ENCODE peak calls at places on chromosomes 3 and 15, in nine cellular contexts. C is CD8-positive, alpha-beta memory T cell; U is BE2C; H is mucosa of descending colon; P is HCT116; M is right atrium auricular region; J is cardiac muscle cell; D is fibroblast of lung; V is IMR-90. W is an unnamed sample.

GRCh38 chr15:99275061-99275460 is 23.8 kb downstream of the LRRC28 start:
- DNase-seq in M (no peak), J (no peak), V (no peak), P (no peak), C (no peak), D (no peak), U (no peak), H (no peak), W (no peak)

GRCh38 chr3:76138921-76139320 is 353.6 kb upstream of the ZNF717 start:
- DNase-seq in V (peak; percentile 2), P (no peak), M (no peak), C (no peak), D (no peak), J (no peak), H (no peak), U (no peak), W (no peak)

GRCh38 chr15:74396445-74397238 is 29.2 kb upstream of the CYP11A1 start:
- DNase-seq in U (no peak), P (peak; percentile 89), C (no peak), J (no peak), H (peak; percentile 18), M (no peak), V (peak; percentile 89), D (peak; percentile 33), W (peak; percentile 99)

GRCh38 chr3:72259755-72260589 is 475.0 kb upstream of the PROK2 start:
- DNase-seq in D (no peak), U (no peak), J (no peak), P (no peak), H (no peak), C (no peak), V (no peak), M (no peak), W (peak; percentile 7)

GRCh38 chr3:188914556-188914955 is 257.2 kb upstream of the TPRG1 start:
- DNase-seq in V (peak; percentile 89), M (no peak), C (no peak), U (no peak), H (no peak), D (peak; percentile 74), P (no peak), J (peak; percentile 41), W (peak; percentile 33)

GRCh38 chr3:65483475-65483874 is 555.2 kb downstream of the MAGI1 start:
- DNase-seq in D (peak; percentile 8), M (peak; percentile 65), P (no peak), V (no peak), J (peak; percentile 70), U (no peak), C (no peak), H (peak; percentile 68), W (peak; percentile 89)

GRCh38 chr15:92527197-92527596 is 128.4 kb downstream of the FAM174B start:
- DNase-seq in C (no peak), J (peak; percentile 22), P (no peak), U (no peak), V (no peak), D (peak; percentile 24), M (no peak), H (no peak), W (no peak)

GRCh38 chr3:16071246-16071645 is 103.2 kb upstream of the GALNT15 start:
- DNase-seq in U (no peak), J (no peak), V (no peak), P (no peak), H (peak; percentile 35), C (no peak), M (no peak), D (no peak), W (peak; percentile 47)

GRCh38 chr3:128296469-128297251 is 143.4 kb downstream of the EEFSEC start:
- DNase-seq in J (no peak), P (no peak), U (no peak), V (no peak), M (peak; percentile 56), D (no peak), H (no peak), C (no peak), W (no peak)

GRCh38 chr15:42068601-42069000 is 25.8 kb downstream of the PLA2G4D start:
- DNase-seq in H (no peak), J (no peak), U (no peak), P (no peak), M (no peak), D (no peak), V (no peak), C (no peak), W (no peak)

GRCh38 chr3:190105876-190106275 is 14.8 kb downstream of the P3H2 start:
- DNase-seq in V (no peak), H (no peak), D (no peak), M (no peak), J (peak; percentile 50), U (no peak), P (no peak), C (no peak), W (no peak)

GRCh38 chr3:129723558-129724324 is 117.3 kb upstream of the PLXND1 start:
- DNase-seq in M (peak; percentile 83), V (peak; percentile 89), C (no peak), H (peak; percentile 25), P (no peak), J (peak; percentile 94), D (peak; percentile 93), U (no peak), W (peak; percentile 93)

GRCh38 chr3:134197681-134198261 is 52.9 kb downstream of the RYK start:
- DNase-seq in M (no peak), J (peak; percentile 74), U (peak; percentile 11), C (no peak), H (peak; percentile 10), V (peak; percentile 83), P (peak; percentile 39), D (peak; percentile 81), W (peak; percentile 77)

GRCh38 chr15:45126535-45127158 is 3.0 kb downstream of the DUOXA1 start:
- DNase-seq in C (peak; percentile 55), M (no peak), P (peak; percentile 36), V (peak; percentile 36), U (peak; percentile 50), H (peak; percentile 57), J (peak; percentile 43), D (peak; percentile 31), W (peak; percentile 67)

DNA sequence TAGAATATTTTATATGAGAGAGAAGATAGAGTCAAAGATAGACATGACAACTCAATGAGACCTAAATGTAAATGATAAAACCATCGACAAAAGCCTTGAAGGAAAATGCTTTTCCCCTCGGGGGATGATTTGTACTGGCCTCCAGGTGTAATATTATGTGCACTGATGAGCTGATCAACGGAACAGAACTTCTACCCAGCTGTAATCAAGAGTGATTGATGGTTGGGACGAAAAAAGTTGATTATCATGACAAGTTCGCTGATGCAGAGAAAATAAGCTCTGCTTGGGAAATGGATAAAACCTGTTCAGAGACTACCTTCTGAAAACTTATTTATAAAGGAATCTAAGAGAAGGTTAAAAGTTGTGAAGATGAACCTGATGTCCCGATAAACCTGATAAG is 210.7 kb downstream of the ZNF385D start:
- DNase-seq in M (no peak), H (no peak), D (no peak), C (no peak), U (no peak), J (no peak), P (no peak), V (no peak), W (no peak)
- H3K4me3 ChIP-seq in M (no peak overlapping the region), H (no peak overlapping the region), D (no peak overlapping the region), C (no peak overlapping the region), U (no peak overlapping the region), J (no peak overlapping the region), P (no peak overlapping the region), V (no peak overlapping the region), W (no peak overlapping the region)

GRCh38 chr3:4581452-4581851 is 88.3 kb downstream of the ITPR1 start:
- DNase-seq in M (no peak), P (no peak), D (no peak), J (no peak), H (no peak), V (no peak), C (no peak), U (no peak), W (no peak)

GRCh38 chr3:4582634-4583033 is 89.5 kb downstream of the ITPR1 start:
- DNase-seq in D (peak; percentile 58), J (peak; percentile 69), V (peak; percentile 27), P (no peak), C (no peak), M (no peak), U (no peak), H (no peak), W (peak; percentile 18)

GRCh38 chr3:4580346-4581019 is 87.3 kb downstream of the ITPR1 start:
- DNase-seq in P (peak; percentile 10), D (no peak), C (no peak), M (no peak), J (no peak), V (no peak), H (no peak), U (no peak), W (no peak)

GRCh38 chr3:4581905-4582611 is 88.9 kb downstream of the ITPR1 start:
- DNase-seq in M (no peak), C (no peak), H (no peak), P (no peak), V (no peak), D (no peak), U (no peak), J (no peak), W (peak; percentile 72)

GRCh38 chr3:4581040-4581439 is 87.9 kb downstream of the ITPR1 start:
- DNase-seq in P (no peak), J (peak; percentile 39), V (no peak), M (no peak), D (peak; percentile 44), C (no peak), U (no peak), H (no peak), W (no peak)
- H3K4me3 ChIP-seq in P (no peak overlapping the region), J (no peak overlapping the region), V (no peak overlapping the region), M (no peak overlapping the region), D (no peak overlapping the region), C (no peak overlapping the region), U (no peak overlapping the region), H (no peak overlapping the region), W (no peak overlapping the region)

DNA sequence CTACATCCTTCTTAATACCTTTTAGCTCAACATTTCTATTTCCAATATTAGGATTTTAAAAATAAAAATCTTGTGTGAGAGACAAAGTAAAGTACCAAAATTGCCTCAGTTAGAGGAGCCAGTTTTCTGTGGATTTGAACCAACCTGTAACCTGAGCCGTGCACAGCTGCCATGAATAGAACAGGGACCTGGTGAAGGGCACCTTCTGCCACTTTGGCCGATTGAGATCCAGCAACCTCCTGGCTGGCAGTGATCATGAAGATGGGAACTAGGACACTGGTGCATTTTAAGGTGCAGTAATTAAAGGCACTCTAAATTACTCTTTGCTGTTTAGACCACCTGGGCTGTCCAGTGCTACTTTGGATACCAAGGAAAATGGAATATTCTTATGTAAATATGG is 34.3 kb upstream of the TRAK1 start:
- DNase-seq in J (no peak), M (no peak), H (no peak), C (no peak), U (no peak), P (no peak), V (no peak), D (no peak), W (no peak)
- H3K4me3 ChIP-seq in J (no peak overlapping the region), M (no peak overlapping the region), H (no peak overlapping the region), C (no peak overlapping the region), U (no peak overlapping the region), P (no peak overlapping the region), V (no peak overlapping the region), D (no peak overlapping the region), W (no peak overlapping the region)

DNA sequence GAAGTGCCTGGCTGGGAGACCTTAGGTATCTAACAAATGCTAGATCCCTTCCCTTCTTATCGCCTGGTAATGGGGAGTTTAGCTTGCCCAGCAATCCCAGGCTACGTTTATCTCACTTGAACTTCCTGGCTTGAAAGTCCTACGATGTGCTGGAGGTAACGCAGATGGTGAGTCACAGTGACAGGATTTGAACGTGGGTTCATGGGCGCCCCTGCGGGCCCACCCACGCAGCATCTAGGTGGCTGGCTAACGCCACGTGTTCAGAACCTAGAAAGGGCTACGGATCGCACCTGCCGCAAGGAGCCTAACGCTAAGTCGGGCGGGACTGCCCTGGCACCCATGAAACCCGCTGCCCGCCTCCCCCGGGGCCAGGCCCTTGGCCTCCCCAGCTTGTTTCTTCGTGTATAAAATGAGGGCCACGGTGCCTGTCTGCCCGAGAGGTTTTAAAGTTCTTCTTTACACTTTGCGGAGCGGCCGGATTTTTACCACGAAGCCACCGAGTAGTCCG is 600 bp upstream of the USP3 start:
- DNase-seq in H (peak; percentile 77), C (peak; percentile 95), D (peak; percentile 77), J (peak; percentile 91), P (peak; percentile 75), U (peak; percentile 50), M (peak; percentile 86), V (peak; percentile 93), W (peak; percentile 94)
- H3K4me3 ChIP-seq in H (peak overlapping the region; percentile 80), C (peak overlapping the region; percentile 80), D (peak overlapping the region; percentile 62), J (peak overlapping the region; percentile 28), P (peak overlapping the region; percentile 78), U (peak overlapping the region; percentile 73), M (peak overlapping the region; percentile 84), V (peak overlapping the region; percentile 43), W (peak overlapping the region; percentile 58)

W was measured in epithelial cell of esophagus.